ENCODE peak calls at places on chromosomes 7 and 10, in five cellular contexts. One of them, this sample, is unnamed.

GRCh38 chr10:49512121-49512809 is 26.7 kb downstream of the ERCC6 start:
- DNase-seq in transverse colon: no peak
- DNase-seq in stimulated activated CD8-positive, alpha-beta memory T cell treated with anti-CD3 and anti-CD28 coated beads, Interleukin-7, amount 100 ng/mL, for 48 hours: no peak
- DNase-seq in brain microvascular endothelial cell: no peak
- DNase-seq in Daoy: no peak
- DNase-seq in this sample: no peak

GRCh38 chr10:18378766-18379165 is 238.5 kb downstream of the CACNB2 start:
- DNase-seq in transverse colon: no peak
- DNase-seq in stimulated activated CD8-positive, alpha-beta memory T cell treated with anti-CD3 and anti-CD28 coated beads, Interleukin-7, amount 100 ng/mL, for 48 hours: no peak
- DNase-seq in brain microvascular endothelial cell: no peak
- DNase-seq in Daoy: no peak
- DNase-seq in this sample: no peak

GRCh38 chr10:44280211-44280610 is 104.7 kb downstream of the CXCL12 start:
- DNase-seq in transverse colon: no peak
- DNase-seq in stimulated activated CD8-positive, alpha-beta memory T cell treated with anti-CD3 and anti-CD28 coated beads, Interleukin-7, amount 100 ng/mL, for 48 hours: no peak
- DNase-seq in brain microvascular endothelial cell: no peak
- DNase-seq in Daoy: no peak
- DNase-seq in this sample: no peak

GRCh38 chr7:43850348-43851116 is 18.8 kb downstream of the MRPS24 start:
- DNase-seq in transverse colon: no peak
- DNase-seq in stimulated activated CD8-positive, alpha-beta memory T cell treated with anti-CD3 and anti-CD28 coated beads, Interleukin-7, amount 100 ng/mL, for 48 hours: no peak
- DNase-seq in brain microvascular endothelial cell: no peak
- DNase-seq in Daoy: peak; percentile 74
- DNase-seq in this sample: no peak

GRCh38 chr10:124741922-124742417 is 2.2 kb downstream of the FAM53B start:
- DNase-seq in transverse colon: peak; percentile 19
- DNase-seq in stimulated activated CD8-positive, alpha-beta memory T cell treated with anti-CD3 and anti-CD28 coated beads, Interleukin-7, amount 100 ng/mL, for 48 hours: no peak
- DNase-seq in brain microvascular endothelial cell: no peak
- DNase-seq in Daoy: no peak
- DNase-seq in this sample: no peak

GRCh38 chr7:84790873-84791272 is 396.0 kb downstream of the SEMA3D start:
- DNase-seq in transverse colon: no peak
- DNase-seq in stimulated activated CD8-positive, alpha-beta memory T cell treated with anti-CD3 and anti-CD28 coated beads, Interleukin-7, amount 100 ng/mL, for 48 hours: no peak
- DNase-seq in brain microvascular endothelial cell: no peak
- DNase-seq in Daoy: no peak
- DNase-seq in this sample: no peak

GRCh38 chr7:71095266-71095860 is 36.6 kb upstream of the GALNT17 start:
- DNase-seq in transverse colon: no peak
- DNase-seq in stimulated activated CD8-positive, alpha-beta memory T cell treated with anti-CD3 and anti-CD28 coated beads, Interleukin-7, amount 100 ng/mL, for 48 hours: no peak
- DNase-seq in brain microvascular endothelial cell: no peak
- DNase-seq in Daoy: no peak
- DNase-seq in this sample: no peak

GRCh38 chr7:93723424-93724124 is 149.1 kb upstream of the CALCR start:
- DNase-seq in transverse colon: no peak
- DNase-seq in stimulated activated CD8-positive, alpha-beta memory T cell treated with anti-CD3 and anti-CD28 coated beads, Interleukin-7, amount 100 ng/mL, for 48 hours: no peak
- DNase-seq in brain microvascular endothelial cell: no peak
- DNase-seq in Daoy: no peak
- DNase-seq in this sample: no peak

GRCh38 chr7:47346378-47346914 is 235.5 kb downstream of the TNS3 start:
- DNase-seq in transverse colon: peak; percentile 2
- DNase-seq in stimulated activated CD8-positive, alpha-beta memory T cell treated with anti-CD3 and anti-CD28 coated beads, Interleukin-7, amount 100 ng/mL, for 48 hours: no peak
- DNase-seq in brain microvascular endothelial cell: no peak
- DNase-seq in Daoy: no peak
- DNase-seq in this sample: no peak

GRCh38 chr10:78742406-78742729 is 326.4 kb upstream of the ZMIZ1 start:
- DNase-seq in transverse colon: no peak
- DNase-seq in stimulated activated CD8-positive, alpha-beta memory T cell treated with anti-CD3 and anti-CD28 coated beads, Interleukin-7, amount 100 ng/mL, for 48 hours: no peak
- DNase-seq in brain microvascular endothelial cell: no peak
- DNase-seq in Daoy: no peak
- DNase-seq in this sample: no peak

GRCh38 chr7:43721193-43721806 is 8.0 kb downstream of the COA1 start:
- DNase-seq in transverse colon: no peak
- DNase-seq in stimulated activated CD8-positive, alpha-beta memory T cell treated with anti-CD3 and anti-CD28 coated beads, Interleukin-7, amount 100 ng/mL, for 48 hours: no peak
- DNase-seq in brain microvascular endothelial cell: peak; percentile 27
- DNase-seq in Daoy: peak; percentile 48
- DNase-seq in this sample: peak; percentile 11

GRCh38 chr10:104706886-104707285 is 65.8 kb downstream of the SORCS3 start:
- DNase-seq in transverse colon: no peak
- DNase-seq in stimulated activated CD8-positive, alpha-beta memory T cell treated with anti-CD3 and anti-CD28 coated beads, Interleukin-7, amount 100 ng/mL, for 48 hours: no peak
- DNase-seq in brain microvascular endothelial cell: no peak
- DNase-seq in Daoy: no peak
- DNase-seq in this sample: no peak

GRCh38 chr10:77179015-77179695 is 458.5 kb downstream of the KCNMA1 start:
- DNase-seq in transverse colon: peak; percentile 33
- DNase-seq in stimulated activated CD8-positive, alpha-beta memory T cell treated with anti-CD3 and anti-CD28 coated beads, Interleukin-7, amount 100 ng/mL, for 48 hours: no peak
- DNase-seq in brain microvascular endothelial cell: peak; percentile 81
- DNase-seq in Daoy: peak; percentile 79
- DNase-seq in this sample: no peak

GRCh38 chr10:104300736-104301292 is 31.8 kb downstream of the GSTO2 start:
- DNase-seq in transverse colon: peak; percentile 65
- DNase-seq in stimulated activated CD8-positive, alpha-beta memory T cell treated with anti-CD3 and anti-CD28 coated beads, Interleukin-7, amount 100 ng/mL, for 48 hours: no peak
- DNase-seq in brain microvascular endothelial cell: peak; percentile 97
- DNase-seq in Daoy: peak; percentile 91
- DNase-seq in this sample: peak; percentile 91

GRCh38 chr7:30363778-30364563 is 79.6 kb downstream of the ZNRF2 start:
- DNase-seq in transverse colon: no peak
- DNase-seq in stimulated activated CD8-positive, alpha-beta memory T cell treated with anti-CD3 and anti-CD28 coated beads, Interleukin-7, amount 100 ng/mL, for 48 hours: no peak
- DNase-seq in brain microvascular endothelial cell: no peak
- DNase-seq in Daoy: no peak
- DNase-seq in this sample: no peak

GRCh38 chr10:17784701-17785100 is 24.4 kb upstream of the MRC1 start:
- DNase-seq in transverse colon: no peak
- DNase-seq in stimulated activated CD8-positive, alpha-beta memory T cell treated with anti-CD3 and anti-CD28 coated beads, Interleukin-7, amount 100 ng/mL, for 48 hours: no peak
- DNase-seq in brain microvascular endothelial cell: peak; percentile 47
- DNase-seq in Daoy: peak; percentile 58
- DNase-seq in this sample: no peak

GRCh38 chr10:127908106-127908957 is 1.4 kb downstream of the PTPRE start:
- DNase-seq in transverse colon: no peak
- DNase-seq in stimulated activated CD8-positive, alpha-beta memory T cell treated with anti-CD3 and anti-CD28 coated beads, Interleukin-7, amount 100 ng/mL, for 48 hours: no peak
- DNase-seq in brain microvascular endothelial cell: peak; percentile 96
- DNase-seq in Daoy: peak; percentile 40
- DNase-seq in this sample: peak; percentile 51

GRCh38 chr7:151736403-151736909 is 140.5 kb downstream of the PRKAG2 start:
- DNase-seq in transverse colon: peak; percentile 54
- DNase-seq in stimulated activated CD8-positive, alpha-beta memory T cell treated with anti-CD3 and anti-CD28 coated beads, Interleukin-7, amount 100 ng/mL, for 48 hours: no peak
- DNase-seq in brain microvascular endothelial cell: peak; percentile 98
- DNase-seq in Daoy: peak; percentile 94
- DNase-seq in this sample: peak; percentile 64

GRCh38 chr10:50216894-50217293 is 34.4 kb downstream of the ASAH2 start:
- DNase-seq in transverse colon: no peak
- DNase-seq in stimulated activated CD8-positive, alpha-beta memory T cell treated with anti-CD3 and anti-CD28 coated beads, Interleukin-7, amount 100 ng/mL, for 48 hours: no peak
- DNase-seq in brain microvascular endothelial cell: peak; percentile 17
- DNase-seq in Daoy: peak; percentile 10
- DNase-seq in this sample: no peak

GRCh38 chr7:80940539-80941205 is 21.8 kb upstream of the SEMA3C start:
- DNase-seq in transverse colon: no peak
- DNase-seq in stimulated activated CD8-positive, alpha-beta memory T cell treated with anti-CD3 and anti-CD28 coated beads, Interleukin-7, amount 100 ng/mL, for 48 hours: no peak
- DNase-seq in brain microvascular endothelial cell: no peak
- DNase-seq in Daoy: no peak
- DNase-seq in this sample: no peak

GRCh38 chr10:72068901-72069446 is 19.4 kb downstream of the SPOCK2 start:
- DNase-seq in transverse colon: no peak
- DNase-seq in stimulated activated CD8-positive, alpha-beta memory T cell treated with anti-CD3 and anti-CD28 coated beads, Interleukin-7, amount 100 ng/mL, for 48 hours: no peak
- DNase-seq in brain microvascular endothelial cell: no peak
- DNase-seq in Daoy: peak; percentile 23
- DNase-seq in this sample: no peak

GRCh38 chr7:98719396-98719795 is 102.3 kb downstream of the NPTX2 start:
- DNase-seq in transverse colon: no peak
- DNase-seq in stimulated activated CD8-positive, alpha-beta memory T cell treated with anti-CD3 and anti-CD28 coated beads, Interleukin-7, amount 100 ng/mL, for 48 hours: no peak
- DNase-seq in brain microvascular endothelial cell: no peak
- DNase-seq in Daoy: peak; percentile 64
- DNase-seq in this sample: no peak

GRCh38 chr7:107242267-107242666 is 73.5 kb downstream of the HBP1 start:
- DNase-seq in transverse colon: no peak
- DNase-seq in stimulated activated CD8-positive, alpha-beta memory T cell treated with anti-CD3 and anti-CD28 coated beads, Interleukin-7, amount 100 ng/mL, for 48 hours: no peak
- DNase-seq in brain microvascular endothelial cell: no peak
- DNase-seq in Daoy: no peak
- DNase-seq in this sample: no peak

GRCh38 chr7:131425992-131426391 is 98.3 kb downstream of the MKLN1 start:
- DNase-seq in transverse colon: no peak
- DNase-seq in stimulated activated CD8-positive, alpha-beta memory T cell treated with anti-CD3 and anti-CD28 coated beads, Interleukin-7, amount 100 ng/mL, for 48 hours: no peak
- DNase-seq in brain microvascular endothelial cell: no peak
- DNase-seq in Daoy: no peak
- DNase-seq in this sample: no peak